ENCODE peak calls at places on chromosomes 6 and 20, in five cellular contexts. I is DMS79, S is NB4, O is GM19239, X is A549. Z is an unnamed sample.
A peak's percentile ranks its signal among the peaks of the same experiment; 100 is the strongest.

GRCh38 chr20:32484221-32485125 is 100.7 kb downstream of the NOL4L start:
- DNase-seq in I (no peak), S (peak; percentile 45), O (no peak), X (peak; percentile 35), Z (peak; percentile 28)

GRCh38 chr20:25308083-25308491 is 60.2 kb downstream of the PYGB start:
- DNase-seq in I (no peak), S (peak; percentile 47), O (no peak), X (no peak), Z (no peak)

GRCh38 chr6:38570750-38571149 is 69.0 kb downstream of the BTBD9 start:
- DNase-seq in I (no peak), S (peak; percentile 12), O (no peak), X (no peak), Z (no peak)

GRCh38 chr20:3238616-3239025 is 369 bp downstream of the SLC4A11 start:
- DNase-seq in I (peak; percentile 4), S (peak; percentile 59), O (peak; percentile 69), X (peak; percentile 59), Z (peak; percentile 84)

GRCh38 chr6:37308084-37308817 is 45.5 kb upstream of the RNF8 start:
- DNase-seq in I (peak; percentile 97), S (no peak), O (no peak), X (no peak), Z (no peak)

GRCh38 chr20:11270566-11270965 is 596.8 kb upstream of the JAG1 start:
- DNase-seq in I (no peak), S (no peak), O (no peak), X (no peak), Z (no peak)

GRCh38 chr20:40160151-40160550 is 528.9 kb downstream of the MAFB start:
- DNase-seq in I (no peak), S (peak; percentile 80), O (peak; percentile 9), X (peak; percentile 10), Z (no peak)

GRCh38 chr6:167495506-167496391 is 170.9 kb downstream of the TTLL2 start:
- DNase-seq in I (no peak), S (no peak), O (no peak), X (no peak), Z (no peak)

GRCh38 chr6:16212276-16212675 is 26.1 kb upstream of the GMPR start:
- DNase-seq in I (no peak), S (no peak), O (no peak), X (no peak), Z (no peak)

GRCh38 chr6:88473622-88474021 is 307.5 kb upstream of the CNR1 start:
- DNase-seq in I (no peak), S (no peak), O (no peak), X (no peak), Z (no peak)

GRCh38 chr6:167564416-167565250 is 239.7 kb downstream of the TTLL2 start:
- DNase-seq in I (no peak), S (no peak), O (no peak), X (no peak), Z (no peak)

GRCh38 chr20:52219441-52219840 is 27.9 kb upstream of the ZFP64 start:
- DNase-seq in I (no peak), S (peak; percentile 14), O (no peak), X (no peak), Z (no peak)

GRCh38 chr6:52517502-52518278 is 59.2 kb downstream of the TRAM2 start:
- DNase-seq in I (no peak), S (peak; percentile 87), O (no peak), X (peak; percentile 91), Z (no peak)

GRCh38 chr6:148530394-148530923 is 187.8 kb downstream of the SASH1 start:
- DNase-seq in I (no peak), S (peak; percentile 39), O (no peak), X (peak; percentile 10), Z (no peak)

GRCh38 chr6:126039284-126039683 is 52.9 kb downstream of the TRMT11 start:
- DNase-seq in I (no peak), S (no peak), O (no peak), X (no peak), Z (no peak)

GRCh38 chr6:170037541-170038250 is 253.2 kb downstream of the DLL1 start:
- DNase-seq in I (no peak), S (no peak), O (no peak), X (no peak), Z (no peak)

GRCh38 chr20:46523696-46524328 is 10.5 kb upstream of the ZNF334 start:
- DNase-seq in I (no peak), S (peak; percentile 52), O (no peak), X (no peak), Z (no peak)

Z was measured in GM12891.